ENCODE peak calls at places on chromosome 3, in seven cellular contexts. H is HCT116, O is K562, X is HepG2, N is SK-N-SH, Q is H1, T is GM12878. B is an unnamed sample.
A peak's percentile ranks its signal among the peaks of the same experiment; 100 is the strongest.

GRCh38 chr3:15331606-15332404 is 581 bp downstream of the SH3BP5 start:
- DNase-seq in H (no peak), O (no peak), X (no peak), N (peak; percentile 77), Q (no peak), T (no peak), B (no peak)

GRCh38 chr3:72163809-72164634 is 379.1 kb upstream of the PROK2 start:
- DNase-seq in H (no peak), O (peak; percentile 69), X (no peak), N (no peak), Q (no peak), T (peak; percentile 96), B (no peak)

GRCh38 chr3:186025161-186025560 is 83.7 kb downstream of the ETV5 start:
- DNase-seq in H (no peak), O (no peak), X (no peak), N (no peak), Q (no peak), T (no peak), B (no peak)

GRCh38 chr3:46566040-46566631 is at the start of gene LRRC2:
- DNase-seq in H (no peak), O (no peak), X (no peak), N (peak; percentile 88), Q (no peak), T (no peak), B (no peak)

GRCh38 chr3:65939184-65939583 is 99.5 kb downstream of the MAGI1 start:
- DNase-seq in H (no peak), O (no peak), X (no peak), N (no peak), Q (no peak), T (no peak), B (no peak)

GRCh38 chr3:185082149-185082548 is 70.7 kb downstream of the C3orf70 start:
- DNase-seq in H (no peak), O (no peak), X (no peak), N (no peak), Q (no peak), T (no peak), B (no peak)

GRCh38 chr3:132456141-132456540 is 38.8 kb downstream of the DNAJC13 start:
- DNase-seq in H (no peak), O (no peak), X (no peak), N (no peak), Q (no peak), T (no peak), B (no peak)

GRCh38 chr3:177306252-177306651 is 109.0 kb upstream of the TBL1XR1 start:
- DNase-seq in H (no peak), O (no peak), X (no peak), N (no peak), Q (no peak), T (no peak), B (no peak)

GRCh38 chr3:35677797-35678196 is 38.5 kb downstream of the ARPP21 start:
- DNase-seq in H (no peak), O (no peak), X (no peak), N (no peak), Q (no peak), T (no peak), B (no peak)

GRCh38 chr3:117989982-117990381 is 1044.7 kb downstream of the IGSF11 start:
- DNase-seq in H (no peak), O (no peak), X (no peak), N (peak; percentile 10), Q (no peak), T (no peak), B (no peak)

GRCh38 chr3:52468336-52468735 is 12.9 kb downstream of the NISCH start:
- DNase-seq in H (no peak), O (no peak), X (no peak), N (no peak), Q (no peak), T (no peak), B (no peak)

GRCh38 chr3:111594205-111594604 is 941 bp downstream of the ZBED2 start:
- DNase-seq in H (no peak), O (no peak), X (no peak), N (no peak), Q (no peak), T (no peak), B (no peak)

GRCh38 chr3:130831716-130832400 is 62.0 kb upstream of the ATP2C1 start:
- DNase-seq in H (no peak), O (no peak), X (no peak), N (no peak), Q (peak; percentile 55), T (no peak), B (no peak)

GRCh38 chr3:49899815-49900214 is 3.9 kb downstream of the MST1R start:
- DNase-seq in H (no peak), O (peak; percentile 27), X (no peak), N (peak; percentile 58), Q (peak; percentile 64), T (no peak), B (no peak)

GRCh38 chr3:45617430-45618080 is 23.0 kb downstream of the LIMD1 start:
- DNase-seq in H (no peak), O (no peak), X (peak; percentile 89), N (no peak), Q (no peak), T (no peak), B (no peak)

GRCh38 chr3:161069441-161070251 is 35.5 kb downstream of the B3GALNT1 start:
- DNase-seq in H (no peak), O (no peak), X (no peak), N (no peak), Q (no peak), T (peak; percentile 94), B (no peak)

GRCh38 chr3:28122227-28122626 is 119.2 kb upstream of the CMC1 start:
- DNase-seq in H (no peak), O (no peak), X (no peak), N (no peak), Q (no peak), T (no peak), B (no peak)

GRCh38 chr3:167684389-167684993 is 30.7 kb upstream of the WDR49 start:
- DNase-seq in H (peak; percentile 46), O (peak; percentile 44), X (peak; percentile 64), N (peak; percentile 41), Q (peak; percentile 58), T (no peak), B (peak; percentile 47)

GRCh38 chr3:122618614-122619013 is 41.2 kb downstream of the PARP15 start:
- DNase-seq in H (no peak), O (no peak), X (no peak), N (no peak), Q (no peak), T (no peak), B (no peak)

GRCh38 chr3:181838940-181839914 is 127.5 kb downstream of the SOX2 start:
- DNase-seq in H (no peak), O (no peak), X (no peak), N (no peak), Q (no peak), T (no peak), B (no peak)

GRCh38 chr3:182303169-182303568 is 490.1 kb upstream of the ATP11B start:
- DNase-seq in H (no peak), O (no peak), X (no peak), N (no peak), Q (no peak), T (no peak), B (no peak)

GRCh38 chr3:102529452-102529851 is 94.6 kb downstream of the ZPLD1 start:
- DNase-seq in H (peak; percentile 39), O (no peak), X (no peak), N (peak; percentile 5), Q (no peak), T (no peak), B (peak; percentile 25)

GRCh38 chr3:126266291-126266840 is 86.0 kb upstream of the ALDH1L1 start:
- DNase-seq in H (no peak), O (no peak), X (no peak), N (no peak), Q (peak; percentile 68), T (no peak), B (no peak)

GRCh38 chr3:62935793-62936192 is 60.6 kb upstream of the CADPS start:
- DNase-seq in H (no peak), O (no peak), X (no peak), N (no peak), Q (no peak), T (no peak), B (no peak)

GRCh38 chr3:44125882-44126281 is 115.8 kb upstream of the TOPAZ1 start:
- DNase-seq in H (no peak), O (no peak), X (no peak), N (no peak), Q (no peak), T (no peak), B (no peak)

GRCh38 chr3:55608266-55608937 is 121.3 kb upstream of the WNT5A start:
- DNase-seq in H (no peak), O (no peak), X (no peak), N (no peak), Q (no peak), T (no peak), B (no peak)

GRCh38 chr3:53996153-53996861 is 104.6 kb upstream of the SELENOK start:
- DNase-seq in H (no peak), O (no peak), X (no peak), N (no peak), Q (no peak), T (no peak), B (no peak)

GRCh38 chr3:189563841-189564563 is 67.2 kb upstream of the TP63 start:
- DNase-seq in H (no peak), O (no peak), X (no peak), N (no peak), Q (no peak), T (peak; percentile 82), B (no peak)
- TF ChIP-seq YY1 in H (no peak), O (no peak), X (no peak), N (no peak), Q (no peak), T (peak; percentile 12), B (no peak)

GRCh38 chr3:107521466-107522059 is 1.2 kb upstream of the BBX start:
- DNase-seq in H (no peak), O (no peak), X (no peak), N (no peak), Q (no peak), T (no peak), B (no peak)
- H3K4me3 ChIP-seq in H (no peak overlapping the region), O (no peak overlapping the region), X (no peak overlapping the region), N (no peak overlapping the region), Q (no peak overlapping the region), T (peak overlapping the region; percentile 42), B (no peak overlapping the region)

GRCh38 chr3:145815707-145816413 is 345.1 kb downstream of the PLOD2 start:
- DNase-seq in H (no peak), O (no peak), X (no peak), N (no peak), Q (no peak), T (no peak), B (peak; percentile 77)
- TF ChIP-seq YY1 in H (no peak), O (no peak), X (no peak), N (no peak), Q (no peak), T (no peak), B (no peak)

GRCh38 chr3:1092061-1092460 is 763 bp upstream of the CNTN6 start:
- DNase-seq in H (no peak), O (no peak), X (no peak), N (no peak), Q (no peak), T (no peak), B (no peak)
- H3K4me3 ChIP-seq in H (no peak overlapping the region), O (no peak overlapping the region), X (no peak overlapping the region), N (no peak overlapping the region), Q (no peak overlapping the region), T (no peak overlapping the region), B (no peak overlapping the region)